ENCODE peak calls at places on chromosomes 1 and 21, in six cellular contexts. G is fibroblast of lung, X is heart left ventricle, O is WERI-Rb-1, I is H9, C is A549. F is an unnamed sample.
A peak's percentile ranks its signal among the peaks of the same experiment; 100 is the strongest.

GRCh38 chr1:897176-897575 is 26.5 kb upstream of the SAMD11 start:
- DNase-seq in G (no peak), X (no peak), O (no peak), I (no peak), C (no peak), F (no peak)

GRCh38 chr1:21184266-21184665 is 7.6 kb upstream of the EIF4G3 start:
- DNase-seq in G (no peak), X (no peak), O (no peak), I (no peak), C (no peak), F (no peak)

GRCh38 chr1:19420606-19421005 is 64.7 kb downstream of the CAPZB start:
- DNase-seq in G (no peak), X (no peak), O (no peak), I (no peak), C (no peak), F (no peak)

GRCh38 chr1:31509124-31510072 is 66.9 kb upstream of the TINAGL1 start:
- DNase-seq in G (no peak), X (no peak), O (no peak), I (no peak), C (peak; percentile 16), F (peak; percentile 82)

GRCh38 chr21:42219606-42220137 is 732 bp downstream of the ABCG1 start:
- DNase-seq in G (peak; percentile 5), X (peak; percentile 49), O (peak; percentile 35), I (peak; percentile 37), C (no peak), F (peak; percentile 49)

GRCh38 chr21:43733529-43734071 is 14.7 kb downstream of the PDXK start:
- DNase-seq in G (peak; percentile 85), X (no peak), O (no peak), I (no peak), C (no peak), F (no peak)

GRCh38 chr1:9371391-9371935 is 78.8 kb downstream of the SPSB1 start:
- DNase-seq in G (peak; percentile 92), X (peak; percentile 70), O (peak; percentile 80), I (no peak), C (no peak), F (no peak)

GRCh38 chr1:43868741-43869067 is 64.9 kb upstream of the ARTN start:
- DNase-seq in G (peak; percentile 77), X (peak; percentile 70), O (no peak), I (no peak), C (no peak), F (no peak)

GRCh38 chr21:25550805-25551204 is 56.5 kb downstream of the MRPL39 start:
- DNase-seq in G (no peak), X (no peak), O (no peak), I (no peak), C (no peak), F (no peak)

GRCh38 chr1:235821361-235821981 is 45.2 kb downstream of the LYST start:
- DNase-seq in G (peak; percentile 70), X (no peak), O (no peak), I (no peak), C (no peak), F (no peak)

GRCh38 chr1:205303247-205303888 is 18.2 kb downstream of the NUAK2 start:
- DNase-seq in G (no peak), X (no peak), O (no peak), I (no peak), C (no peak), F (no peak)

GRCh38 chr1:216261631-216262030 is 161.6 kb downstream of the USH2A start:
- DNase-seq in G (no peak), X (no peak), O (no peak), I (no peak), C (no peak), F (no peak)

GRCh38 chr1:234478481-234479309 is at the start of gene TARBP1:
- DNase-seq in G (peak; percentile 79), X (peak; percentile 84), O (peak; percentile 91), I (peak; percentile 76), C (peak; percentile 77), F (peak; percentile 88)
- TF ChIP-seq CTCF in G (no peak), X (peak; percentile 26), O (peak; percentile 50), I (no peak), C (peak; percentile 37), F (peak; percentile 43)

DNA sequence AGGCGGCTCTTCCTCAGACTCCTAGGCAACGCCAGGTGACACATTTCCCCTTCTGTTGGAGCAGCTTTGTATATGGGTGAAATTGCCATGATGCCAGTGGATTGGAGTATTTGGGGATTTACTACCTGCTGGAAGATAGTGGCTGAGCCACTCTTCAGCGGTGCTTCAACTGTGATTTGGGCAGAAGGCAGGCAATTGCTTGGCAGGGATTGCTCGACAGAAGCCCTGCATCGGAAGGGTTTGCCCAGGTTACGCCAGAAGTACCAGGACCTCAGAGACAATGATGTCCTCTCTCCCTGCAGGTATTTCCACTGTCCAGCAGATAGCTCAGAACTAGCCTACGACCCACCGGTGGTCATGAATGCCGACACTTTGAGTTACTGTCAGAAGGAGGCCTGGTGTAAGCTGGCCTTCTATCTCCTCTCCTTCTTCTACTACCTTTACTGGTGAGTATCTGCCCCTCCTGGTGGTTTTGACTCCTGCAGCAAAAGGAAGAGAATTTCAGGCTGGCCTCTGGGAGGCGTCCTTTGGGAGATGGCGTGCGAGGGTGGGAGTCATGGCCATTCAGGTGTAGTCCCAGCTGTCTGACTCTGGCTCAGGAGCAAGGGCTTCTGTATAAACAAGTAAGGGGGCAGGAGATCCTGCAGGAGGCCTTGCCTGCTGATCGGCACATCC is 118.3 kb downstream of the CNIH3 start:
- DNase-seq in G (no peak), X (no peak), O (no peak), I (peak; percentile 71), C (no peak), F (no peak)
- TF ChIP-seq CTCF in G (peak; percentile 2), X (no peak), O (no peak), I (peak; percentile 70), C (no peak), F (peak; percentile 14)

GRCh38 chr1:45584351-45585109 is 689 bp downstream of the NASP start:
- DNase-seq in G (peak; percentile 82), X (peak; percentile 89), O (peak; percentile 91), I (peak; percentile 93), C (peak; percentile 89), F (peak; percentile 90)
- TF ChIP-seq CTCF in G (no peak), X (peak; percentile 8), O (no peak), I (peak; percentile 33), C (no peak), F (no peak)

GRCh38 chr1:228339766-228340685 is 66.6 kb downstream of the TRIM11 start:
- DNase-seq in G (no peak), X (peak; percentile 19), O (peak; percentile 1), I (peak; percentile 19), C (no peak), F (no peak)

GRCh38 chr1:228341450-228341813 is 65.2 kb downstream of the TRIM11 start:
- DNase-seq in G (no peak), X (peak; percentile 19), O (peak; percentile 1), I (no peak), C (no peak), F (no peak)

GRCh38 chr1:228341814-228342626 is 64.6 kb downstream of the TRIM11 start:
- DNase-seq in G (no peak), X (peak; percentile 19), O (peak; percentile 0), I (peak; percentile 24), C (no peak), F (no peak)

GRCh38 chr1:228339059-228339704 is 67.5 kb downstream of the TRIM11 start:
- DNase-seq in G (no peak), X (peak; percentile 16), O (no peak), I (peak; percentile 10), C (no peak), F (no peak)

GRCh38 chr1:228340686-228341449 is 65.8 kb downstream of the TRIM11 start:
- DNase-seq in G (no peak), X (peak; percentile 20), O (peak; percentile 21), I (peak; percentile 70), C (no peak), F (no peak)
- TF ChIP-seq CTCF in G (peak; percentile 25), X (no peak), O (peak; percentile 45), I (peak; percentile 66), C (peak; percentile 16), F (peak; percentile 17)

GRCh38 chr1:184691719-184692324 is 62.8 kb downstream of the EDEM3 start:
- DNase-seq in G (peak; percentile 61), X (no peak), O (peak; percentile 18), I (no peak), C (peak; percentile 50), F (no peak)
- TF ChIP-seq CTCF in G (peak; percentile 83), X (peak; percentile 79), O (peak; percentile 66), I (peak; percentile 95), C (peak; percentile 75), F (peak; percentile 57)